ENCODE peak calls at places on chromosomes 1 and 21, in seven cellular contexts. W is cardiac septum, D is GM19239, N is NCI-H2081, Q is OCI-LY7, F is iris pigment epithelial cell, E is NCI-H1105 treated with DMSO at 0.1 percent for 48 hours. O is an unnamed sample.

GRCh38 chr1:94090761-94091160 is 30.2 kb downstream of the ABCA4 start:
- DNase-seq in W (no peak), D (no peak), N (no peak), Q (no peak), F (no peak), E (no peak), O (no peak)

GRCh38 chr1:36320767-36321118 is 2.7 kb downstream of the EVA1B start:
- DNase-seq in W (no peak), D (no peak), N (no peak), Q (no peak), F (no peak), E (no peak), O (no peak)

GRCh38 chr1:204987689-204988088 is 55.3 kb upstream of the CNTN2 start:
- DNase-seq in W (no peak), D (no peak), N (no peak), Q (no peak), F (no peak), E (no peak), O (no peak)

GRCh38 chr1:59360729-59361128 is 63.8 kb downstream of the FGGY start:
- DNase-seq in W (no peak), D (no peak), N (no peak), Q (no peak), F (no peak), E (no peak), O (no peak)

GRCh38 chr1:56577859-56578663 is 1.3 kb downstream of the PLPP3 start:
- DNase-seq in W (peak), D (peak), N (peak), Q (peak), F (peak), E (peak), O (no peak)

GRCh38 chr1:54200519-54200997 is 591 bp downstream of the MRPL37 start:
- DNase-seq in W (no peak), D (no peak), N (no peak), Q (no peak), F (no peak), E (no peak), O (no peak)

GRCh38 chr1:91651671-91652071 is 151.0 kb downstream of the CDC7 start:
- DNase-seq in W (no peak), D (no peak), N (no peak), Q (no peak), F (peak), E (peak), O (no peak)

GRCh38 chr1:164875518-164875917 is 316.5 kb downstream of the PBX1 start:
- DNase-seq in W (no peak), D (no peak), N (no peak), Q (no peak), F (no peak), E (no peak), O (no peak)

GRCh38 chr1:1483714-1484113 is 12.1 kb downstream of the ATAD3B start:
- DNase-seq in W (no peak), D (no peak), N (no peak), Q (no peak), F (no peak), E (no peak), O (no peak)

GRCh38 chr1:152024228-152024627 is 12.6 kb downstream of the S100A11 start:
- DNase-seq in W (no peak), D (no peak), N (no peak), Q (no peak), F (no peak), E (no peak), O (no peak)

GRCh38 chr1:41486892-41487728 is 2.6 kb upstream of the EDN2 start:
- DNase-seq in W (no peak), D (no peak), N (no peak), Q (no peak), F (peak), E (no peak), O (no peak)

GRCh38 chr1:19828546-19828945 is 13.5 kb upstream of the RNF186 start:
- DNase-seq in W (no peak), D (no peak), N (no peak), Q (no peak), F (peak), E (no peak), O (no peak)

GRCh38 chr1:6695861-6696260 is 5.8 kb downstream of the DNAJC11 start:
- DNase-seq in W (no peak), D (no peak), N (no peak), Q (no peak), F (peak), E (no peak), O (no peak)

GRCh38 chr21:45255381-45256020 is 32.2 kb downstream of the POFUT2 start:
- DNase-seq in W (no peak), D (no peak), N (peak), Q (peak), F (no peak), E (no peak), O (no peak)

GRCh38 chr1:29520571-29521437 is 284.5 kb downstream of the PTPRU start:
- DNase-seq in W (no peak), D (no peak), N (no peak), Q (no peak), F (no peak), E (no peak), O (no peak)

GRCh38 chr1:21779613-21780521 is 3.1 kb downstream of the USP48 start:
- DNase-seq in W (no peak), D (no peak), N (no peak), Q (peak), F (no peak), E (no peak), O (no peak)

GRCh38 chr1:9182784-9183257 is 51.8 kb upstream of the H6PD start:
- DNase-seq in W (no peak), D (no peak), N (no peak), Q (no peak), F (no peak), E (no peak), O (no peak)

GRCh38 chr1:215669806-215670485 is 102.8 kb downstream of the KCTD3 start:
- DNase-seq in W (no peak), D (no peak), N (no peak), Q (no peak), F (no peak), E (no peak), O (no peak)

GRCh38 chr1:212485895-212486590 is 53.3 kb downstream of the NENF start:
- DNase-seq in W (no peak), D (no peak), N (peak), Q (no peak), F (peak), E (peak), O (peak)

GRCh38 chr1:154992721-154993571 is 440 bp upstream of the LENEP start:
- DNase-seq in W (no peak), D (no peak), N (peak), Q (no peak), F (peak), E (peak), O (no peak)

GRCh38 chr1:200640373-200641174 is 20.0 kb upstream of the KIF14 start:
- DNase-seq in W (no peak), D (no peak), N (no peak), Q (no peak), F (peak), E (no peak), O (no peak)

GRCh38 chr1:157202331-157202730 is 64.1 kb upstream of the ETV3 start:
- DNase-seq in W (no peak), D (no peak), N (no peak), Q (no peak), F (no peak), E (peak), O (no peak)

GRCh38 chr1:25677193-25677773 is 60.7 kb downstream of the MAN1C1 start:
- DNase-seq in W (no peak), D (no peak), N (no peak), Q (no peak), F (no peak), E (no peak), O (no peak)

GRCh38 chr1:22471078-22471477 is 19.4 kb downstream of the ZBTB40 start:
- DNase-seq in W (no peak), D (no peak), N (no peak), Q (no peak), F (peak), E (peak), O (no peak)

GRCh38 chr21:44951186-44951915 is 11.5 kb downstream of the SLX9 start:
- DNase-seq in W (no peak), D (no peak), N (no peak), Q (no peak), F (no peak), E (no peak), O (no peak)

GRCh38 chr1:66331641-66332523 is 202.1 kb upstream of the SGIP1 start:
- DNase-seq in W (peak), D (no peak), N (no peak), Q (peak), F (peak), E (no peak), O (peak)

GRCh38 chr1:204714861-204715511 is 29.4 kb upstream of the LRRN2 start:
- DNase-seq in W (no peak), D (peak), N (peak), Q (peak), F (no peak), E (no peak), O (no peak)

GRCh38 chr1:186212574-186213224 is 162.4 kb downstream of the TPR start:
- DNase-seq in W (no peak), D (peak), N (peak), Q (peak), F (peak), E (peak), O (peak)

GRCh38 chr1:27941671-27942540 is 7.1 kb downstream of the SMPDL3B start:
- DNase-seq in W (no peak), D (no peak), N (no peak), Q (no peak), F (no peak), E (no peak), O (no peak)

GRCh38 chr1:69175078-69175477 is 392.6 kb upstream of the LRRC7 start:
- DNase-seq in W (no peak), D (no peak), N (no peak), Q (no peak), F (no peak), E (no peak), O (no peak)

GRCh38 chr1:54488831-54489626 is 59.0 kb upstream of the ACOT11 start:
- DNase-seq in W (peak), D (peak), N (peak), Q (peak), F (peak), E (peak), O (no peak)